ENCODE peak calls at places on chromosome 14, in four cellular contexts. N, O, S and F are unnamed samples. For H3K9me3, the result is how much of the 10 kb centered on the place peaks cover.

GRCh38 chr14:66910306-66910705 is 278.9 kb upstream of the GARIN2 start:
- DNase-seq in N (no peak), O (no peak), S (no peak), F (no peak)

GRCh38 chr14:29671034-29671433 is 256.6 kb downstream of the PRKD1 start:
- DNase-seq in N (no peak), O (no peak), S (no peak), F (no peak)

GRCh38 chr14:101820283-101820798 is 58.8 kb downstream of the PPP2R5C start:
- DNase-seq in N (no peak), O (no peak), S (no peak), F (no peak)

GRCh38 chr14:27236601-27237000 is 638.8 kb upstream of the NOVA1 start:
- DNase-seq in N (no peak), O (no peak), S (no peak), F (no peak)

GRCh38 chr14:26984318-26985177 is 386.7 kb upstream of the NOVA1 start:
- DNase-seq in N (peak), O (no peak), S (no peak), F (no peak)

GRCh38 chr14:74551903-74552371 is 58.4 kb downstream of the ISCA2 start:
- DNase-seq in N (no peak), O (peak), S (no peak), F (no peak)

GRCh38 chr14:67919259-67919658 is 99.7 kb downstream of the RAD51B start:
- DNase-seq in N (no peak), O (no peak), S (no peak), F (no peak)

GRCh38 chr14:33564774-33565630 is 385.9 kb downstream of the EGLN3 start:
- DNase-seq in N (no peak), O (no peak), S (no peak), F (no peak)

GRCh38 chr14:95387826-95388445 is 68.2 kb upstream of the CLMN start:
- DNase-seq in N (no peak), O (no peak), S (no peak), F (no peak)

GRCh38 chr14:94775875-94776217 is 5.9 kb upstream of the GSC start:
- DNase-seq in N (no peak), O (no peak), S (no peak), F (no peak)

GRCh38 chr14:23492618-23493272 is 23.2 kb downstream of the NGDN start:
- DNase-seq in N (no peak), O (no peak), S (no peak), F (no peak)

GRCh38 chr14:59969319-59969718 is 49.4 kb downstream of the LRRC9 start:
- DNase-seq in N (no peak), O (no peak), S (no peak), F (no peak)

GRCh38 chr14:77498120-77498979 is at the start of gene ISM2:
- DNase-seq in N (no peak), O (no peak), S (no peak), F (no peak)

GRCh38 chr14:103380719-103381377 is 4.4 kb upstream of the MARK3 start:
- DNase-seq in N (no peak), O (no peak), S (no peak), F (no peak)

GRCh38 chr14:63508033-63508432 is 35.1 kb downstream of the PPP2R5E start:
- DNase-seq in N (no peak), O (no peak), S (no peak), F (no peak)

GRCh38 chr14:74573421-74574091 is 38.5 kb downstream of the LTBP2 start:
- DNase-seq in N (no peak), O (peak), S (no peak), F (no peak)

DNA sequence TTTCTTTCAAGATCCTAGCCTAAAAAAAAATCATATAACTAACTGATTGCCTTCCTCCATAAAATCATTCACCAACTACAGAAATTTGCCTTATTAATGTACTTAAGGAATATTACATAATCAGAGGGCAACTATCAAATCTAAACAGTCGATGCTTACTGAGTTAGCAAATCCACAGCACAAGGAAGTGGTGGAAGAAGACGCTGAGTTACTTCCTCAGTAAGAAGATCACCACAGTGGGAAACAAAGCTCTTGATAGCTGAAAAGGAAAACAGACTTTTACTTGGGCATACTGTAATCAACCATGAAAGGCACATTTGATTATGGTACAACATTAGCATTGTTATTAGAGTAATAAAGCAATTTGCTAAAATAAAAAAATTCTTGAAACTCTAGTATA is 48.7 kb downstream of the HEATR5A start:
- DNase-seq in N (no peak), O (no peak), S (no peak), F (no peak)
- H3K9me3 ChIP-seq in N (under half), O (under half), S (under half), F (under half)

DNA sequence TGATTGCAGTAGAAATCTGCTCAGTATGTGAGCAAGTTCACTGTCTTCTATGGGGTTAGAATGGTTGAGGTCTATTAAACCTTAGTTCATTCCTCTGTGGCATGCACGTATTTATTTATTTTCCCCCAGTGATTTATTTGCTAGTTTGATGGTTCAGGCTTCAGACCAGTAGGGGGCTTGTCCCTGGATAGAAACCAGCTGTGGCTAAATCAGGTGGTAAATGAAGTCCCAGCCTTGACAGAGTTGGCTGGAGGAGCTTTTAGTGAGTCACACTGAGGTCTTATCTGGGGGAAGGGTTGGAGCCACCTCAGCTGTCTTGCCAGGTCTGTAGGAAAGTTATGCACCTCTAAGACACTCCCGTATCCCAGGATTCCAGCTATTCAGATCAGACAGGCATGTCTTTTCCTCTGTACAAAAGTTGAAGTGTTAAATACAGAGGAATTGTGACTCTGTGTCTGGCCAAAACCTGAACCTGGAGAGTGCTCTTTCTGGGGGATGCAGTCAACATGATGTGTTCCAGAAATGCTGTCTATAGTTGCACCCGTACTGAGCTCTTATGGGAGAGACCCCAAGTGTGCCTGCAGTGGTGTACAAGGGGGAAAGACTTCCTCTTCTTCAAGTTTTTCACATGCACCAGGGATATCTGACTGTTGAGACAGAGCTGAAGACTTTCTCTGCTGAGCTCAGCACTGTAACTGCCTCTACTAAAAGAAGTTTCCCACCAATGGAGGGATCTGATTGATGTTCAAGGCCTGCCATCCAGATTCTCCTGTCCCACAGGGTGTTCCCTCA is 1322.1 kb downstream of the TMEM121 start:
- DNase-seq in N (no peak), O (no peak), S (no peak), F (no peak)
- H3K9me3 ChIP-seq in N (under half), O (under half), S (under half), F (under half)

GRCh38 chr14:31941487-31941886 is 135.6 kb upstream of the ARHGAP5 start:
- DNase-seq in N (no peak), O (no peak), S (no peak), F (no peak)
- H3K9me3 ChIP-seq in N (under half), O (under half), S (under half), F (under half)

DNA sequence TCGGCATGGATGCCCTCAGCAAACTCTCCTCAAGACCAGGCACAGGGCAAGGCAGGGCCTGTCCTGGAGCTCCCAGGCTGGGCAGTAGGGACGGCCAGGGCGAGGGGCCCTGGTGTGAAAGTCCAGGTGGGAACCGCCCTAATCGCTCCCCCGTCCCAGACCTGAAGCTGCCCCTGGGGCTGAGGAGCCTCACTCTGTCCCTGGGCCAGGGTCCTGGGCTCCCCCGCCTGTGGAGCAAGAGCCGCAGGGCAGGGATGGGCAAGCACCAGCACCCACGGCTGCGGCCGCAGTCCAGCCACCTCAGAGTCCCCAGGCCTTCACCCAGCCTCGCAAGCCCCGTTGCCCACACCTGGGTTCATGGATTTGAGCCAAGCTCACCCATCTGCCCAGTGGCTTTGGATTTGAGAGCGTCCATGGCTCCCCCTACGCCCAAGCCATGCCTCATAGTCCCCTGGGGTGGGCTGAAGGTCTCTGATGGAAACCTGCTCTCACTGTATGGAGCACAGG is 102.4 kb upstream of the C14orf180 start:
- DNase-seq in N (no peak), O (no peak), S (no peak), F (no peak)
- H3K9me3 ChIP-seq in N (under half), O (under half), S (under half), F (under half)

DNA sequence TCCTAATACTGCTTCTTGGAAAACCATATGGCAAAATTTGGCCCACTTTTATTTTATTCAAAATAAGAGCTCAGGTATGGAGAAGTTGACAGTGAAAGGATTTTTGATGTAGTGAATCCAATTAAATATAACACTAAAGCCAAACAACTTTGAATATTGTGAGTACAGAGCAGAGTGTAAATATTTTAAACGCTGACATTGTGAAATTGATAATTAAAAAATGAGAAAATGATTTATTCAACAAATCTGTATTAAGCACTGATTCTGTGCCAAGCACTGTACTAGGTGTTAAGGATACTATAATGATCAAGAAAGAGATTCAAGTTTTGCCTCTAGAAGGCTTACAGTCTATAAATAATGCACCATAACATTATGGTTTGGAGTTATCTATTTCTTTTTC is 50.5 kb downstream of the ATL1 start:
- DNase-seq in N (no peak), O (no peak), S (no peak), F (no peak)
- H3K9me3 ChIP-seq in N (under half), O (under half), S (under half), F (under half)

GRCh38 chr14:96962337-96962736 is 165.2 kb downstream of the VRK1 start:
- DNase-seq in N (no peak), O (no peak), S (no peak), F (peak)

GRCh38 chr14:96961895-96962294 is 164.7 kb downstream of the VRK1 start:
- DNase-seq in N (no peak), O (no peak), S (no peak), F (no peak)

GRCh38 chr14:96960598-96961116 is 163.5 kb downstream of the VRK1 start:
- DNase-seq in N (no peak), O (no peak), S (no peak), F (no peak)

GRCh38 chr14:96965885-96966595 is 168.9 kb downstream of the VRK1 start:
- DNase-seq in N (no peak), O (no peak), S (no peak), F (peak)
- H3K9me3 ChIP-seq in N (under half), O (under half), S (under half), F (under half)

GRCh38 chr14:46300765-46301164 is 350.8 kb downstream of the RPL10L start:
- DNase-seq in N (no peak), O (no peak), S (no peak), F (no peak)

DNA sequence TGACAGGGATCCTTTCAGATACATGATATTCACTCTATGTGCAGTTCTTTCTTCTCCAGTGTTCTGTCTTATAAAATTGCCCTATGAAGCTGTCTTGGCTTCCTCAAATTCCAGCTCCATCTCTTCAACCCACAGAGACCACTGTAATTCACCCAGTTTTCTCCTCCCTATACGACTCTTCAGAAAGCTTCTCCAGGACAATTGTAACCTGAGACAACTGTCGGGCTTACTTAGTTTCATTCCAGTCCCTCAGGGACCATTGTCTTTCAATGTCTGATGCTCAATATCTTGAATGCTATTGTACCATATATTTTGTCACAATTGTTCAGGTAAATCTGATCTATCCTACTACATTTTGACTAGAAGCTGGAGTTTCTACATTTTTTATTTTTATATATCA is 345.3 kb downstream of the RPL10L start:
- DNase-seq in N (no peak), O (no peak), S (no peak), F (no peak)
- H3K9me3 ChIP-seq in N (under half), O (under half), S (under half), F (under half)